ENCODE peak calls at places on chromosome 22, in four cellular contexts. I, J, P and Q are unnamed samples. For H3K4me1, the result is how much of the 10 kb centered on the place peaks cover.

GRCh38 chr22:20036119-20036518 is 15.2 kb downstream of the TANGO2 start:
- DNase-seq in J (no peak), P (no peak), I (no peak), Q (no peak)

GRCh38 chr22:48929276-48929790 is 898.3 kb downstream of the BRD1 start:
- DNase-seq in I (peak), J (no peak), P (peak), Q (no peak)

GRCh38 chr22:23284504-23285033 is 104.3 kb downstream of the BCR start:
- DNase-seq in P (no peak), I (no peak), J (no peak), Q (no peak)

GRCh38 chr22:36292823-36293530 is 40.0 kb downstream of the APOL1 start:
- DNase-seq in I (peak), P (no peak), J (no peak), Q (no peak)

GRCh38 chr22:44197271-44197670 is 16.5 kb downstream of the PARVG start:
- DNase-seq in J (no peak), I (peak), P (no peak), Q (no peak)

GRCh38 chr22:23137905-23138520 is 3.8 kb downstream of the RSPH14 start:
- DNase-seq in I (no peak), P (no peak), J (no peak), Q (no peak)

GRCh38 chr22:21755855-21756284 is 20.3 kb upstream of the YPEL1 start:
- DNase-seq in P (no peak), I (no peak), J (no peak), Q (no peak)

GRCh38 chr22:46777609-46777970 is 15.1 kb downstream of the TBC1D22A start:
- DNase-seq in I (no peak), J (no peak), P (no peak), Q (no peak)

GRCh38 chr22:25668437-25668836 is 73.6 kb upstream of the MYO18B start:
- DNase-seq in P (no peak), I (no peak), J (peak), Q (no peak)

GRCh38 chr22:46262449-46263207 is 515 bp downstream of the PKDREJ start:
- DNase-seq in I (peak), P (no peak), J (peak), Q (peak)

GRCh38 chr22:40446203-40446602 is 75.8 kb downstream of the SGSM3 start:
- DNase-seq in P (no peak), J (no peak), I (no peak), Q (peak)

GRCh38 chr22:27718186-27719032 is 83.1 kb downstream of the MN1 start:
- DNase-seq in P (peak), J (peak), I (peak), Q (peak)

GRCh38 chr22:28329582-28330073 is 350.0 kb downstream of the TTC28 start:
- DNase-seq in P (no peak), I (no peak), J (no peak), Q (no peak)

GRCh38 chr22:49586244-49586748 is 241.4 kb downstream of the BRD1 start:
- DNase-seq in P (no peak), J (no peak), I (no peak), Q (no peak)

GRCh38 chr22:35622132-35622913 is 5.2 kb upstream of the MB start:
- DNase-seq in J (no peak), I (peak), P (no peak), Q (peak)

GRCh38 chr22:44876921-44877320 is 124.5 kb downstream of the ARHGAP8 start:
- DNase-seq in P (no peak), I (no peak), J (no peak), Q (no peak)

DNA sequence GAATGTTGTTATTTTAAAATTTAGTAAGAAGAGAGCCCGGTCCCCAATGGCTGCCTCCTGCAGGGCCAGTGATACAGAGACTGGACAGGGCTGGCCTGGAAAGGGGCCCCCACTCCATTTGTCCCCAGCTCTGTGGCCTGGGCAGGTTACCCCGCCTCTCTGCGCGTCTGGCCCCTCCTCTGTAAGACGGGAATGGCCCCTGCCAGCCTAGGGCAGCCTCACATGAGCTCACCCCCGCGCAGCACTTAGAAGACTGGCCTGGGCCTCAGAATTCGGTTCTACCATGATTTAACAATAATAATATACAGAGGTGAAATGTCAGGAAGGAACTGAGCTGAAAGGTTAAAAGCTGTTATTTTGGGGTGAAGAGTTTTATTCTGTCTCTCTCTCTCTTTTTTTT is 1.3 kb downstream of the APOBEC3G start:
- DNase-seq in J (no peak), I (no peak), P (no peak), Q (peak)
- H3K4me3 ChIP-seq in J (no peak), I (no peak), P (no peak), Q (peak)

GRCh38 chr22:38202437-38203089 is 769 bp downstream of the MAFF start:
- DNase-seq in I (peak), P (no peak), J (peak), Q (peak)
- TF ChIP-seq POLR2A in I (no peak), P (no peak), J (peak), Q (no peak)

GRCh38 chr22:42321908-42322561 is 51.6 kb upstream of the TCF20 start:
- DNase-seq in P (no peak), I (no peak), J (no peak), Q (no peak)
- H3K4me1 ChIP-seq in P (under half), I (under half), J (under half), Q (under half)

GRCh38 chr22:29605236-29605850 is 1.9 kb downstream of the NF2 start:
- DNase-seq in I (no peak), J (no peak), P (no peak), Q (no peak)
- H3K4me3 ChIP-seq in I (peak), J (no peak), P (peak), Q (no peak)

GRCh38 chr22:31588970-31589675 is 72.9 kb downstream of the PISD start:
- DNase-seq in I (no peak), J (no peak), P (no peak), Q (no peak)
- TF ChIP-seq POLR2A in I (no peak), J (no peak), P (no peak), Q (no peak)

GRCh38 chr22:38040953-38041759 is 16.0 kb upstream of the PICK1 start:
- DNase-seq in P (no peak), I (no peak), J (no peak), Q (no peak)

GRCh38 chr22:38036392-38037062 is 20.7 kb upstream of the PICK1 start:
- DNase-seq in P (no peak), I (no peak), J (no peak), Q (peak)

GRCh38 chr22:38038890-38039812 is 18.1 kb upstream of the PICK1 start:
- DNase-seq in P (no peak), J (no peak), I (no peak), Q (peak)

GRCh38 chr22:38035530-38035885 is 21.7 kb upstream of the PICK1 start:
- DNase-seq in I (no peak), J (no peak), P (no peak), Q (no peak)

GRCh38 chr22:38038426-38038825 is 18.8 kb upstream of the PICK1 start:
- DNase-seq in P (no peak), J (no peak), I (peak), Q (no peak)
- H3K4me1 ChIP-seq in P (under half), J (under half), I (under half), Q (half or more)

DNA sequence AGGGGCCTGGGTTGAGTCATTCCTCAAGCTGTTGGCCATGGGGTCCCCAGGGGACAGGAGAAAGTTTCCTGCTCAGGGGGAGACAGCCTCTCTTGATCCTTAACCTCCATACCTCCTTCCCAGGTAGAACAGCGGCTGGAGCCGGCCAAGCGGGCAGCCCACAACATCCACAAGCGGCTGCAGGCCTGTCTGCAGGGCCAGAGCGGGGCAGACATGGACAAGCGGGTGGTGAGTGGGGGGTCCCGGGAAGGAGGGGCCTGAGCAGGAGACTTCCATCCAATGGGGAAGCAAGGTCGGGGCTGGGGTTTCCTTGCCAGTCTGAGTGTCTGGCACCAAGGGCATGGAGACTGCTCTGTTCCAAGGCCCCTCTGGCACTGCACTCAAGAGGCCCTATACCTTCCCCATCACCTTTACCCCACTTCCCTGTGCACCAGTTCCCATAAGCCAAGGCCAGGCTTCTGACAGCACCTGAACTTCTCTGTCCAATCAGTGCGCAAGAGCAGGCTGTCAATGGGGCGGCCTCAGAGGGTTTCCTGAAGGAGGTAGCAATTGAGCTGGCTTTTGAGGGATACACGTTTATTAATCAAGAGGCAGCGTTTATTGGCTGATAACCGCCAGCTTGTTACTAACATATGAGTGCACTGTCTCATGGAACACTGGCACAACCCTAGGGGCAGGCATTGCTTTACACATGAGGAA is 1.9 kb downstream of the SH3BP1 start:
- DNase-seq in P (no peak), I (no peak), J (no peak), Q (no peak)
- H3K4me3 ChIP-seq in P (no peak), I (no peak), J (no peak), Q (no peak)